ENCODE peak calls at places on chromosomes 11 and 22, in nine cellular contexts. One of them, this sample, is unnamed.

GRCh38 chr11:2975594-2975993 is 16.5 kb downstream of the NAP1L4 start:
- DNase-seq in NCI-H460: peak
- DNase-seq in ecto neural progenitor cell: no peak
- DNase-seq in activated T-helper 2 cell treated with anti-CD3 and anti-CD28 coated beads, Interferon-gamma antibody, Interleukin-2, Interleukin-4, amounts not matched to agents 10 μg/mL and 5 μg/mL and 100 μg/mL, durations not matched to agents 14 hours and 24 hours and 36 hours: no peak
- DNase-seq in GM10248: peak
- DNase-seq in left cardiac atrium: no peak
- DNase-seq in D341Med: peak
- DNase-seq in activated T-cell treated with anti-CD3 and anti-CD28 coated beads, Interleukin-2, amount 50 U/mL, for 72 hours: peak
- DNase-seq in activated naive CD4-positive, alpha-beta T cell treated with Interleukin-2 at 50 U/mL for 16 hours: peak
- DNase-seq in this sample: no peak

GRCh38 chr11:96303067-96303466 is 39.9 kb downstream of the MAML2 start:
- DNase-seq in activated T-helper 2 cell treated with anti-CD3 and anti-CD28 coated beads, Interferon-gamma antibody, Interleukin-2, Interleukin-4, amounts not matched to agents 10 μg/mL and 5 μg/mL and 100 μg/mL, durations not matched to agents 14 hours and 24 hours and 36 hours: no peak
- DNase-seq in activated naive CD4-positive, alpha-beta T cell treated with Interleukin-2 at 50 U/mL for 16 hours: no peak
- DNase-seq in ecto neural progenitor cell: no peak
- DNase-seq in NCI-H460: no peak
- DNase-seq in activated T-cell treated with anti-CD3 and anti-CD28 coated beads, Interleukin-2, amount 50 U/mL, for 72 hours: no peak
- DNase-seq in D341Med: no peak
- DNase-seq in GM10248: no peak
- DNase-seq in left cardiac atrium: no peak
- DNase-seq in this sample: no peak

GRCh38 chr11:72686639-72687215 is 12.5 kb upstream of the PDE2A start:
- DNase-seq in activated naive CD4-positive, alpha-beta T cell treated with Interleukin-2 at 50 U/mL for 16 hours: no peak
- DNase-seq in activated T-helper 2 cell treated with anti-CD3 and anti-CD28 coated beads, Interferon-gamma antibody, Interleukin-2, Interleukin-4, amounts not matched to agents 10 μg/mL and 5 μg/mL and 100 μg/mL, durations not matched to agents 14 hours and 24 hours and 36 hours: no peak
- DNase-seq in left cardiac atrium: no peak
- DNase-seq in NCI-H460: no peak
- DNase-seq in ecto neural progenitor cell: no peak
- DNase-seq in D341Med: no peak
- DNase-seq in GM10248: no peak
- DNase-seq in activated T-cell treated with anti-CD3 and anti-CD28 coated beads, Interleukin-2, amount 50 U/mL, for 72 hours: no peak
- DNase-seq in this sample: no peak

GRCh38 chr11:127000291-127000968 is at the start of gene KIRREL3:
- DNase-seq in activated T-helper 2 cell treated with anti-CD3 and anti-CD28 coated beads, Interferon-gamma antibody, Interleukin-2, Interleukin-4, amounts not matched to agents 10 μg/mL and 5 μg/mL and 100 μg/mL, durations not matched to agents 14 hours and 24 hours and 36 hours: no peak
- DNase-seq in D341Med: peak
- DNase-seq in left cardiac atrium: peak
- DNase-seq in GM10248: no peak
- DNase-seq in activated T-cell treated with anti-CD3 and anti-CD28 coated beads, Interleukin-2, amount 50 U/mL, for 72 hours: no peak
- DNase-seq in NCI-H460: no peak
- DNase-seq in activated naive CD4-positive, alpha-beta T cell treated with Interleukin-2 at 50 U/mL for 16 hours: no peak
- DNase-seq in ecto neural progenitor cell: peak
- DNase-seq in this sample: no peak

GRCh38 chr11:15675683-15676082 is 561.0 kb downstream of the INSC start:
- DNase-seq in left cardiac atrium: no peak
- DNase-seq in GM10248: no peak
- DNase-seq in activated T-helper 2 cell treated with anti-CD3 and anti-CD28 coated beads, Interferon-gamma antibody, Interleukin-2, Interleukin-4, amounts not matched to agents 10 μg/mL and 5 μg/mL and 100 μg/mL, durations not matched to agents 14 hours and 24 hours and 36 hours: no peak
- DNase-seq in ecto neural progenitor cell: no peak
- DNase-seq in activated T-cell treated with anti-CD3 and anti-CD28 coated beads, Interleukin-2, amount 50 U/mL, for 72 hours: no peak
- DNase-seq in NCI-H460: no peak
- DNase-seq in activated naive CD4-positive, alpha-beta T cell treated with Interleukin-2 at 50 U/mL for 16 hours: no peak
- DNase-seq in D341Med: no peak
- DNase-seq in this sample: no peak

GRCh38 chr22:37904572-37905533 is 1.2 kb upstream of the MICALL1 start:
- DNase-seq in left cardiac atrium: peak
- DNase-seq in D341Med: no peak
- DNase-seq in NCI-H460: peak
- DNase-seq in ecto neural progenitor cell: peak
- DNase-seq in activated T-helper 2 cell treated with anti-CD3 and anti-CD28 coated beads, Interferon-gamma antibody, Interleukin-2, Interleukin-4, amounts not matched to agents 10 μg/mL and 5 μg/mL and 100 μg/mL, durations not matched to agents 14 hours and 24 hours and 36 hours: no peak
- DNase-seq in activated T-cell treated with anti-CD3 and anti-CD28 coated beads, Interleukin-2, amount 50 U/mL, for 72 hours: peak
- DNase-seq in activated naive CD4-positive, alpha-beta T cell treated with Interleukin-2 at 50 U/mL for 16 hours: no peak
- DNase-seq in GM10248: no peak
- DNase-seq in this sample: peak

GRCh38 chr11:35781342-35782171 is 119.0 kb downstream of the TRIM44 start:
- DNase-seq in D341Med: no peak
- DNase-seq in activated T-cell treated with anti-CD3 and anti-CD28 coated beads, Interleukin-2, amount 50 U/mL, for 72 hours: no peak
- DNase-seq in activated T-helper 2 cell treated with anti-CD3 and anti-CD28 coated beads, Interferon-gamma antibody, Interleukin-2, Interleukin-4, amounts not matched to agents 10 μg/mL and 5 μg/mL and 100 μg/mL, durations not matched to agents 14 hours and 24 hours and 36 hours: no peak
- DNase-seq in GM10248: no peak
- DNase-seq in left cardiac atrium: no peak
- DNase-seq in ecto neural progenitor cell: no peak
- DNase-seq in NCI-H460: no peak
- DNase-seq in activated naive CD4-positive, alpha-beta T cell treated with Interleukin-2 at 50 U/mL for 16 hours: no peak
- DNase-seq in this sample: no peak

GRCh38 chr11:3043315-3043871 is 13.8 kb downstream of the CARS1 start:
- DNase-seq in ecto neural progenitor cell: no peak
- DNase-seq in activated naive CD4-positive, alpha-beta T cell treated with Interleukin-2 at 50 U/mL for 16 hours: no peak
- DNase-seq in activated T-cell treated with anti-CD3 and anti-CD28 coated beads, Interleukin-2, amount 50 U/mL, for 72 hours: no peak
- DNase-seq in activated T-helper 2 cell treated with anti-CD3 and anti-CD28 coated beads, Interferon-gamma antibody, Interleukin-2, Interleukin-4, amounts not matched to agents 10 μg/mL and 5 μg/mL and 100 μg/mL, durations not matched to agents 14 hours and 24 hours and 36 hours: no peak
- DNase-seq in D341Med: no peak
- DNase-seq in GM10248: no peak
- DNase-seq in NCI-H460: no peak
- DNase-seq in left cardiac atrium: peak
- DNase-seq in this sample: peak

GRCh38 chr22:20312396-20313191 is 7.3 kb downstream of the DGCR6L start:
- DNase-seq in D341Med: no peak
- DNase-seq in left cardiac atrium: peak
- DNase-seq in activated T-cell treated with anti-CD3 and anti-CD28 coated beads, Interleukin-2, amount 50 U/mL, for 72 hours: no peak
- DNase-seq in activated naive CD4-positive, alpha-beta T cell treated with Interleukin-2 at 50 U/mL for 16 hours: no peak
- DNase-seq in ecto neural progenitor cell: peak
- DNase-seq in activated T-helper 2 cell treated with anti-CD3 and anti-CD28 coated beads, Interferon-gamma antibody, Interleukin-2, Interleukin-4, amounts not matched to agents 10 μg/mL and 5 μg/mL and 100 μg/mL, durations not matched to agents 14 hours and 24 hours and 36 hours: no peak
- DNase-seq in NCI-H460: no peak
- DNase-seq in GM10248: no peak
- DNase-seq in this sample: peak

GRCh38 chr11:110463153-110463552 is 33.4 kb downstream of the FDX1 start:
- DNase-seq in activated T-cell treated with anti-CD3 and anti-CD28 coated beads, Interleukin-2, amount 50 U/mL, for 72 hours: peak
- DNase-seq in NCI-H460: peak
- DNase-seq in left cardiac atrium: peak
- DNase-seq in activated T-helper 2 cell treated with anti-CD3 and anti-CD28 coated beads, Interferon-gamma antibody, Interleukin-2, Interleukin-4, amounts not matched to agents 10 μg/mL and 5 μg/mL and 100 μg/mL, durations not matched to agents 14 hours and 24 hours and 36 hours: no peak
- DNase-seq in GM10248: no peak
- DNase-seq in D341Med: peak
- DNase-seq in ecto neural progenitor cell: peak
- DNase-seq in activated naive CD4-positive, alpha-beta T cell treated with Interleukin-2 at 50 U/mL for 16 hours: no peak
- DNase-seq in this sample: no peak

GRCh38 chr11:70440206-70440605 is 41.9 kb downstream of the CTTN start:
- DNase-seq in NCI-H460: no peak
- DNase-seq in activated T-helper 2 cell treated with anti-CD3 and anti-CD28 coated beads, Interferon-gamma antibody, Interleukin-2, Interleukin-4, amounts not matched to agents 10 μg/mL and 5 μg/mL and 100 μg/mL, durations not matched to agents 14 hours and 24 hours and 36 hours: no peak
- DNase-seq in ecto neural progenitor cell: no peak
- DNase-seq in D341Med: peak
- DNase-seq in activated naive CD4-positive, alpha-beta T cell treated with Interleukin-2 at 50 U/mL for 16 hours: no peak
- DNase-seq in activated T-cell treated with anti-CD3 and anti-CD28 coated beads, Interleukin-2, amount 50 U/mL, for 72 hours: no peak
- DNase-seq in GM10248: no peak
- DNase-seq in left cardiac atrium: no peak
- DNase-seq in this sample: no peak

GRCh38 chr11:36213050-36213840 is 76.0 kb downstream of the COMMD9 start:
- DNase-seq in activated naive CD4-positive, alpha-beta T cell treated with Interleukin-2 at 50 U/mL for 16 hours: no peak
- DNase-seq in NCI-H460: no peak
- DNase-seq in D341Med: no peak
- DNase-seq in activated T-helper 2 cell treated with anti-CD3 and anti-CD28 coated beads, Interferon-gamma antibody, Interleukin-2, Interleukin-4, amounts not matched to agents 10 μg/mL and 5 μg/mL and 100 μg/mL, durations not matched to agents 14 hours and 24 hours and 36 hours: no peak
- DNase-seq in ecto neural progenitor cell: no peak
- DNase-seq in GM10248: no peak
- DNase-seq in activated T-cell treated with anti-CD3 and anti-CD28 coated beads, Interleukin-2, amount 50 U/mL, for 72 hours: no peak
- DNase-seq in left cardiac atrium: no peak
- DNase-seq in this sample: no peak

GRCh38 chr11:12901874-12902481 is 107.1 kb upstream of the RASSF10 start:
- DNase-seq in activated naive CD4-positive, alpha-beta T cell treated with Interleukin-2 at 50 U/mL for 16 hours: no peak
- DNase-seq in activated T-helper 2 cell treated with anti-CD3 and anti-CD28 coated beads, Interferon-gamma antibody, Interleukin-2, Interleukin-4, amounts not matched to agents 10 μg/mL and 5 μg/mL and 100 μg/mL, durations not matched to agents 14 hours and 24 hours and 36 hours: no peak
- DNase-seq in activated T-cell treated with anti-CD3 and anti-CD28 coated beads, Interleukin-2, amount 50 U/mL, for 72 hours: no peak
- DNase-seq in left cardiac atrium: no peak
- DNase-seq in ecto neural progenitor cell: no peak
- DNase-seq in NCI-H460: no peak
- DNase-seq in D341Med: no peak
- DNase-seq in GM10248: no peak
- DNase-seq in this sample: no peak

GRCh38 chr11:76763573-76764348 is 19.4 kb upstream of the TSKU start:
- DNase-seq in activated naive CD4-positive, alpha-beta T cell treated with Interleukin-2 at 50 U/mL for 16 hours: no peak
- DNase-seq in GM10248: no peak
- DNase-seq in D341Med: no peak
- DNase-seq in left cardiac atrium: peak
- DNase-seq in activated T-helper 2 cell treated with anti-CD3 and anti-CD28 coated beads, Interferon-gamma antibody, Interleukin-2, Interleukin-4, amounts not matched to agents 10 μg/mL and 5 μg/mL and 100 μg/mL, durations not matched to agents 14 hours and 24 hours and 36 hours: no peak
- DNase-seq in ecto neural progenitor cell: no peak
- DNase-seq in NCI-H460: no peak
- DNase-seq in activated T-cell treated with anti-CD3 and anti-CD28 coated beads, Interleukin-2, amount 50 U/mL, for 72 hours: no peak
- DNase-seq in this sample: no peak

GRCh38 chr11:10038916-10039315 is 255.1 kb downstream of the SBF2 start:
- DNase-seq in activated T-cell treated with anti-CD3 and anti-CD28 coated beads, Interleukin-2, amount 50 U/mL, for 72 hours: no peak
- DNase-seq in activated naive CD4-positive, alpha-beta T cell treated with Interleukin-2 at 50 U/mL for 16 hours: no peak
- DNase-seq in D341Med: no peak
- DNase-seq in left cardiac atrium: no peak
- DNase-seq in ecto neural progenitor cell: no peak
- DNase-seq in activated T-helper 2 cell treated with anti-CD3 and anti-CD28 coated beads, Interferon-gamma antibody, Interleukin-2, Interleukin-4, amounts not matched to agents 10 μg/mL and 5 μg/mL and 100 μg/mL, durations not matched to agents 14 hours and 24 hours and 36 hours: no peak
- DNase-seq in NCI-H460: no peak
- DNase-seq in GM10248: no peak
- DNase-seq in this sample: no peak

GRCh38 chr11:44563716-44564115 is 1.7 kb upstream of the CD82 start:
- DNase-seq in D341Med: no peak
- DNase-seq in NCI-H460: no peak
- DNase-seq in GM10248: no peak
- DNase-seq in ecto neural progenitor cell: no peak
- DNase-seq in activated naive CD4-positive, alpha-beta T cell treated with Interleukin-2 at 50 U/mL for 16 hours: no peak
- DNase-seq in activated T-helper 2 cell treated with anti-CD3 and anti-CD28 coated beads, Interferon-gamma antibody, Interleukin-2, Interleukin-4, amounts not matched to agents 10 μg/mL and 5 μg/mL and 100 μg/mL, durations not matched to agents 14 hours and 24 hours and 36 hours: no peak
- DNase-seq in left cardiac atrium: no peak
- DNase-seq in activated T-cell treated with anti-CD3 and anti-CD28 coated beads, Interleukin-2, amount 50 U/mL, for 72 hours: no peak
- DNase-seq in this sample: no peak

GRCh38 chr11:134347441-134347840 is 15.7 kb downstream of the GLB1L2 start:
- DNase-seq in NCI-H460: no peak
- DNase-seq in activated T-helper 2 cell treated with anti-CD3 and anti-CD28 coated beads, Interferon-gamma antibody, Interleukin-2, Interleukin-4, amounts not matched to agents 10 μg/mL and 5 μg/mL and 100 μg/mL, durations not matched to agents 14 hours and 24 hours and 36 hours: no peak
- DNase-seq in activated T-cell treated with anti-CD3 and anti-CD28 coated beads, Interleukin-2, amount 50 U/mL, for 72 hours: no peak
- DNase-seq in ecto neural progenitor cell: peak
- DNase-seq in activated naive CD4-positive, alpha-beta T cell treated with Interleukin-2 at 50 U/mL for 16 hours: no peak
- DNase-seq in D341Med: no peak
- DNase-seq in left cardiac atrium: no peak
- DNase-seq in GM10248: no peak
- DNase-seq in this sample: no peak

GRCh38 chr11:118694185-118694584 is 14.7 kb upstream of the TREH start:
- DNase-seq in GM10248: no peak
- DNase-seq in left cardiac atrium: no peak
- DNase-seq in NCI-H460: no peak
- DNase-seq in D341Med: no peak
- DNase-seq in ecto neural progenitor cell: no peak
- DNase-seq in activated T-helper 2 cell treated with anti-CD3 and anti-CD28 coated beads, Interferon-gamma antibody, Interleukin-2, Interleukin-4, amounts not matched to agents 10 μg/mL and 5 μg/mL and 100 μg/mL, durations not matched to agents 14 hours and 24 hours and 36 hours: no peak
- DNase-seq in activated naive CD4-positive, alpha-beta T cell treated with Interleukin-2 at 50 U/mL for 16 hours: no peak
- DNase-seq in activated T-cell treated with anti-CD3 and anti-CD28 coated beads, Interleukin-2, amount 50 U/mL, for 72 hours: no peak
- DNase-seq in this sample: no peak

This sample was measured in sigmoid colon.